ENCODE peak calls at places on chromosomes 13 and 19, in seven cellular contexts. U, B, A, J, O, S and R are unnamed samples. For H3K4me1, the result is how much of the 10 kb centered on the place peaks cover.

GRCh38 chr19:4010808-4011110 is 3.2 kb downstream of the PIAS4 start:
- DNase-seq in S (no peak), U (no peak), B (no peak), A (no peak), J (no peak), O (no peak), R (no peak)

GRCh38 chr13:95237310-95237870 is 63.9 kb downstream of the ABCC4 start:
- DNase-seq in U (no peak), A (no peak), S (no peak), O (no peak), J (no peak), B (no peak), R (no peak)

GRCh38 chr13:86446311-86446710 is 647.1 kb upstream of the SLITRK6 start:
- DNase-seq in U (peak), J (peak), S (no peak), B (no peak), O (no peak), A (no peak), R (peak)

GRCh38 chr19:3683866-3684816 is 16.1 kb downstream of the PIP5K1C start:
- DNase-seq in A (no peak), U (peak), B (no peak), J (no peak), S (peak), O (peak), R (peak)

GRCh38 chr13:68099616-68100015 is 869.5 kb upstream of the PCDH9 start:
- DNase-seq in A (no peak), O (no peak), U (peak), B (no peak), J (no peak), S (peak), R (peak)

GRCh38 chr13:82698941-82699340 is 1183.3 kb downstream of the SLITRK1 start:
- DNase-seq in J (no peak), B (no peak), S (no peak), A (no peak), O (no peak), U (no peak), R (peak)

GRCh38 chr19:54668353-54668752 is 5.6 kb downstream of the LILRB4 start:
- DNase-seq in U (no peak), S (no peak), O (no peak), B (no peak), J (no peak), A (no peak), R (no peak)

GRCh38 chr13:86585826-86586225 is 786.6 kb upstream of the SLITRK6 start:
- DNase-seq in B (no peak), J (no peak), U (peak), S (peak), O (no peak), A (no peak), R (no peak)

GRCh38 chr13:77506874-77507273 is 28.6 kb upstream of the SCEL start:
- DNase-seq in O (no peak), B (no peak), A (no peak), U (no peak), J (no peak), S (peak), R (no peak)

GRCh38 chr19:4304509-4305252 is at the start of gene FSD1:
- DNase-seq in B (peak), S (peak), J (peak), U (peak), A (peak), O (no peak), R (peak)

GRCh38 chr13:107956889-107957288 is 258.4 kb downstream of the LIG4 start:
- DNase-seq in U (no peak), O (no peak), A (no peak), S (no peak), J (no peak), B (no peak), R (no peak)

GRCh38 chr19:54532528-54532927 is 29.9 kb downstream of the LAIR2 start:
- DNase-seq in B (no peak), A (no peak), S (no peak), O (no peak), U (no peak), J (no peak), R (no peak)

GRCh38 chr19:11115042-11115441 is 25.8 kb downstream of the LDLR start:
- DNase-seq in A (no peak), S (no peak), U (no peak), J (no peak), O (no peak), B (no peak), R (no peak)

GRCh38 chr19:51749979-51750378 is 1.7 kb downstream of the FPR1 start:
- DNase-seq in U (no peak), A (no peak), O (no peak), J (no peak), B (no peak), S (no peak), R (no peak)

GRCh38 chr19:47284324-47284899 is 9.7 kb downstream of the INAFM1 start:
- DNase-seq in J (no peak), S (peak), U (peak), A (peak), B (peak), O (peak), R (peak)

GRCh38 chr19:16371540-16371986 is 46.9 kb downstream of the KLF2 start:
- DNase-seq in J (no peak), O (no peak), B (no peak), A (no peak), U (no peak), S (no peak), R (no peak)
- H3K4me1 ChIP-seq in J (under half), O (under half), B (under half), A (under half), U (under half), S (under half), R (under half)

GRCh38 chr19:57398868-57399267 is 9.2 kb downstream of the ZNF548 start:
- DNase-seq in S (no peak), O (no peak), U (no peak), B (no peak), J (no peak), A (no peak), R (no peak)
- H3K23ac ChIP-seq in S (no peak), O (no peak), U (no peak), B (no peak), J (no peak), A (no peak), R (no peak)

GRCh38 chr19:30280018-30280417 is 92.2 kb upstream of the ZNF536 start:
- DNase-seq in B (no peak), U (no peak), A (no peak), O (no peak), J (no peak), S (no peak), R (no peak)

GRCh38 chr19:30281903-30282302 is 90.3 kb upstream of the ZNF536 start:
- DNase-seq in U (no peak), A (no peak), O (no peak), B (no peak), J (no peak), S (no peak), R (no peak)

GRCh38 chr19:30276312-30276884 is 95.8 kb upstream of the ZNF536 start:
- DNase-seq in A (no peak), S (no peak), B (no peak), U (no peak), O (no peak), J (no peak), R (no peak)

GRCh38 chr19:30277941-30278881 is 94.0 kb upstream of the ZNF536 start:
- DNase-seq in J (no peak), B (no peak), O (no peak), S (no peak), A (no peak), U (no peak), R (no peak)

DNA sequence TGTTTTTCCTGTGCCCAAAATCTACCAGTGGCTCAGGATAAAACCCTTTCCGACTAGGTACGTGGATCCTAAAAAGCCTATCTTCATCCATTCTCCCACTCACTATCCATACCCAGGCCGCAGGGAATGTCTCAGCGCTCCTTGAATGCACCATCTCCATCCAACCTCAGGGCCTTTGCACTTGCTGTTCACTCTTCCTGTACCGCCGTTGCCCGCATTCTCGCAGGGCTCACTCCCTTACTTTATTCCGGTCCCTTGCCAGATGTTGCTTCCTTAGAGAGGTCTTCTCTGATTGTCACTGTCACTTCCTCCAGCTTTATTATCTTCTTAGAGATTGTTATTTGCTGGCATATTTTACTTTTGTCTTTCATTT is 93.3 kb upstream of the ZNF536 start:
- DNase-seq in S (no peak), B (no peak), J (no peak), A (no peak), U (no peak), O (no peak), R (no peak)
- H2AK5ac ChIP-seq in S (no peak), B (no peak), J (no peak), A (no peak), U (no peak), O (no peak), R (no peak)

DNA sequence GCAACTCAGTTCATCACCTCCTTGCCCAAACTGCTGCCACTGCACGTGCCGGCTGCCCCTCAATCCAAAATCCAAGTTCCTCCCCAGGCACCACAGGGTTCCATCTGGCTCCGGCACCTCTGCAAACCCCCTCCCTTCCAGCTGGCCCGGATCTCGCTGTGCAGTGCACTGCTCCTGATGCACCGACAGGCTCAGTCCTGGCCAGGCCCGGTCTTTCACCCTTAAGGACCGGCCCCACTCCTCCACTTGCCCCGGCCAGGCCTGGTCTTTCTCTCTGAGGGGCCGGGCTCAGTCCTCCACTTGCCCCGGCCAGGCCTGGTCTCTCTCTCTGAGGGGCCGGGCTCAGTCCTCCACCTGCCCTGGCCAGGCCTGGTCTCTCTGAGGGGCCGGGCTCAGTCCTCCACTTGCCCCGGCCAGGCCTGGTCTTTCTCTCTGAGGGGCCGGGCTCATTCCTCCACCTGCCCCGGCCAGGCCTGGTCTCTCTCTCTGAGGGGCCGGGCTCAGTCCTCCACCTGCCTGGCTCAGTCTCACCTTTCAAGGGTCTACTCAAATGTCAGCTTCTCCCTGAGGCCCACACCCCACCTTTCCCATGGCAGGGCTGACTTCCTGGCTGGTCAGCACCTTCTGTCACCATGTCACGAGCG is 6.9 kb downstream of the ZNF787 start:
- DNase-seq in S (no peak), O (no peak), A (no peak), U (no peak), J (no peak), B (no peak), R (no peak)
- H3K4me1 ChIP-seq in S (half or more), O (under half), A (under half), U (under half), J (under half), B (under half), R (under half)

GRCh38 chr19:6264077-6264445 is 15.7 kb downstream of the MLLT1 start:
- DNase-seq in B (no peak), A (no peak), J (no peak), U (peak), O (no peak), S (peak), R (peak)
- H3K23ac ChIP-seq in B (no peak), A (no peak), J (no peak), U (peak), O (no peak), S (no peak), R (no peak)